ENCODE peak calls at places on chromosomes 12 and 14, in eight cellular contexts. W, V, J, B, F, T, P and N are unnamed samples.

GRCh38 chr12:114032801-114033200 is 66.7 kb upstream of the RBM19 start:
- DNase-seq in W (no peak), V (no peak), J (no peak), B (no peak), F (no peak), T (no peak), P (no peak), N (no peak)

GRCh38 chr12:7806863-7807487 is 17.8 kb downstream of the NANOG start:
- DNase-seq in W (peak; percentile 63), V (peak; percentile 57), J (peak; percentile 41), B (peak; percentile 54), F (peak; percentile 63), T (peak; percentile 75), P (peak; percentile 59), N (peak; percentile 50)

GRCh38 chr12:119988440-119988787 is 622 bp upstream of the BICDL1 start:
- DNase-seq in W (peak; percentile 67), V (no peak), J (no peak), B (peak; percentile 29), F (no peak), T (peak; percentile 39), P (no peak), N (no peak)

GRCh38 chr14:76829016-76829365 is 2.8 kb downstream of the LRRC74A start:
- DNase-seq in W (no peak), V (no peak), J (no peak), B (no peak), F (no peak), T (no peak), P (no peak), N (no peak)

GRCh38 chr12:89344862-89345202 is 7.5 kb downstream of the DUSP6 start:
- DNase-seq in W (no peak), V (no peak), J (no peak), B (no peak), F (no peak), T (no peak), P (no peak), N (no peak)

GRCh38 chr12:13686243-13686642 is 295.2 kb downstream of the GRIN2B start:
- DNase-seq in W (no peak), V (no peak), J (no peak), B (no peak), F (no peak), T (no peak), P (no peak), N (no peak)

GRCh38 chr12:128842579-128842978 is 10.7 kb upstream of the GLT1D1 start:
- DNase-seq in W (no peak), V (no peak), J (no peak), B (no peak), F (no peak), T (no peak), P (no peak), N (no peak)

GRCh38 chr12:54988402-54989054 is 4.0 kb upstream of the TESPA1 start:
- DNase-seq in W (peak; percentile 28), V (no peak), J (peak; percentile 68), B (peak; percentile 6), F (no peak), T (peak; percentile 37), P (peak; percentile 15), N (no peak)

GRCh38 chr12:48004039-48004940 is at the start of gene COL2A1:
- DNase-seq in W (peak; percentile 7), V (no peak), J (peak; percentile 76), B (no peak), F (no peak), T (peak; percentile 55), P (no peak), N (no peak)

GRCh38 chr12:84174115-84174514 is 738.5 kb downstream of the SLC6A15 start:
- DNase-seq in W (no peak), V (no peak), J (no peak), B (no peak), F (no peak), T (no peak), P (no peak), N (no peak)

GRCh38 chr14:69069020-69069421 is 83.9 kb downstream of the DCAF5 start:
- DNase-seq in W (peak; percentile 82), V (no peak), J (no peak), B (peak; percentile 62), F (no peak), T (peak; percentile 52), P (no peak), N (no peak)

GRCh38 chr12:102869571-102869970 is 47.5 kb downstream of the PAH start:
- DNase-seq in W (no peak), V (no peak), J (no peak), B (no peak), F (no peak), T (peak; percentile 23), P (no peak), N (no peak)

GRCh38 chr12:115227137-115227615 is 543.2 kb upstream of the TBX3 start:
- DNase-seq in W (peak; percentile 82), V (no peak), J (no peak), B (peak; percentile 96), F (no peak), T (peak; percentile 34), P (no peak), N (no peak)

GRCh38 chr14:53325176-53325806 is 172.2 kb upstream of the DDHD1 start:
- DNase-seq in W (no peak), V (no peak), J (peak; percentile 26), B (no peak), F (no peak), T (no peak), P (peak; percentile 26), N (no peak)

GRCh38 chr12:60101715-60102114 is 505.9 kb downstream of the SLC16A7 start:
- DNase-seq in W (peak; percentile 70), V (no peak), J (no peak), B (peak; percentile 69), F (no peak), T (peak; percentile 16), P (no peak), N (no peak)

GRCh38 chr12:67798763-67799162 is 150.2 kb downstream of the DYRK2 start:
- DNase-seq in W (no peak), V (no peak), J (no peak), B (no peak), F (no peak), T (no peak), P (no peak), N (no peak)

GRCh38 chr12:77133566-77133965 is 68.2 kb upstream of the E2F7 start:
- DNase-seq in W (peak; percentile 57), V (no peak), J (no peak), B (peak; percentile 28), F (peak; percentile 32), T (peak; percentile 83), P (peak; percentile 76), N (no peak)

GRCh38 chr12:124277394-124278222 is 17.3 kb upstream of the RFLNA start:
- DNase-seq in W (no peak), V (no peak), J (no peak), B (no peak), F (no peak), T (no peak), P (no peak), N (no peak)

GRCh38 chr14:80215081-80215480 is 3.8 kb upstream of the DIO2 start:
- DNase-seq in W (peak; percentile 39), V (no peak), J (no peak), B (no peak), F (no peak), T (no peak), P (no peak), N (no peak)

GRCh38 chr12:15001733-15002471 is 29.1 kb downstream of the PDE6H start:
- DNase-seq in W (peak; percentile 52), V (no peak), J (peak; percentile 74), B (no peak), F (peak; percentile 10), T (peak; percentile 63), P (peak; percentile 42), N (no peak)

GRCh38 chr14:54789166-54789565 is 113.5 kb downstream of the GCH1 start:
- DNase-seq in W (no peak), V (no peak), J (no peak), B (no peak), F (no peak), T (no peak), P (no peak), N (no peak)

GRCh38 chr14:102185360-102185759 is 45.7 kb downstream of the WDR20 start:
- DNase-seq in W (no peak), V (no peak), J (no peak), B (no peak), F (no peak), T (no peak), P (peak; percentile 83), N (no peak)

GRCh38 chr12:56723889-56724659 is 1.0 kb downstream of the NACA start:
- DNase-seq in W (peak; percentile 91), V (no peak), J (no peak), B (peak; percentile 68), F (no peak), T (peak; percentile 64), P (peak; percentile 64), N (no peak)

GRCh38 chr12:505221-505620 is 45.5 kb downstream of the B4GALNT3 start:
- DNase-seq in W (no peak), V (no peak), J (no peak), B (no peak), F (no peak), T (no peak), P (no peak), N (no peak)

GRCh38 chr14:89206426-89206825 is 210.6 kb downstream of the FOXN3 start:
- DNase-seq in W (no peak), V (no peak), J (no peak), B (no peak), F (no peak), T (no peak), P (no peak), N (no peak)

GRCh38 chr12:9064201-9064814 is 51.4 kb downstream of the A2M start:
- DNase-seq in W (peak; percentile 32), V (peak; percentile 53), J (peak; percentile 15), B (no peak), F (peak; percentile 71), T (peak; percentile 77), P (peak; percentile 63), N (peak; percentile 36)

GRCh38 chr12:20339060-20339459 is 29.3 kb upstream of the PDE3A start:
- DNase-seq in W (peak; percentile 36), V (no peak), J (no peak), B (no peak), F (no peak), T (peak; percentile 55), P (no peak), N (no peak)

GRCh38 chr14:64478634-64479250 is 13.4 kb downstream of the AKAP5 start:
- DNase-seq in W (peak; percentile 17), V (no peak), J (peak; percentile 9), B (no peak), F (no peak), T (peak; percentile 46), P (peak; percentile 36), N (peak; percentile 24)

GRCh38 chr12:52672321-52672933 is 7.8 kb downstream of the KRT1 start:
- DNase-seq in W (peak; percentile 5), V (no peak), J (no peak), B (peak; percentile 30), F (no peak), T (no peak), P (no peak), N (no peak)

GRCh38 chr12:113647048-113647447 is 175.4 kb upstream of the LHX5 start:
- DNase-seq in W (no peak), V (no peak), J (peak; percentile 1), B (no peak), F (no peak), T (no peak), P (peak; percentile 25), N (no peak)

GRCh38 chr12:122135437-122136031 is 38.5 kb downstream of the IL31 start:
- DNase-seq in W (no peak), V (no peak), J (no peak), B (no peak), F (no peak), T (no peak), P (no peak), N (no peak)

GRCh38 chr12:113559466-113559865 is 87.8 kb upstream of the LHX5 start:
- DNase-seq in W (no peak), V (no peak), J (no peak), B (no peak), F (no peak), T (no peak), P (no peak), N (no peak)

GRCh38 chr12:33988888-33989287 is 33.4 kb upstream of the ALG10 start:
- DNase-seq in W (no peak), V (no peak), J (no peak), B (no peak), F (no peak), T (no peak), P (no peak), N (no peak)

GRCh38 chr14:60514378-60515243 is 5.7 kb downstream of the SIX6 start:
- DNase-seq in W (no peak), V (no peak), J (peak; percentile 92), B (no peak), F (peak; percentile 74), T (peak; percentile 28), P (no peak), N (no peak)